ENCODE peak calls at places on chromosomes 4 and X, in seven cellular contexts. Z is breast epithelium, X is esophagus muscularis mucosa, O is tibial nerve, B is IMR-90, A is A549, S is heart left ventricle. Q is an unnamed sample. For H3K4me1, the result is how much of the 10 kb centered on the place peaks cover.

GRCh38 chrX:132833373-132833772 is 125.1 kb downstream of the HS6ST2 start:
- DNase-seq in Z (no peak), X (no peak), O (no peak), B (no peak), A (no peak), S (no peak), Q (no peak)

GRCh38 chr4:99945718-99946345 is 586 bp downstream of the DNAJB14 start:
- DNase-seq in Z (no peak), X (no peak), O (no peak), B (peak), A (no peak), S (no peak), Q (no peak)

GRCh38 chr4:38310446-38311043 is 350.3 kb downstream of the PTTG2 start:
- DNase-seq in Z (no peak), X (no peak), O (no peak), B (no peak), A (no peak), S (no peak), Q (no peak)

GRCh38 chr4:113810906-113811305 is 49.4 kb upstream of the CAMK2D start:
- DNase-seq in Z (no peak), X (no peak), O (no peak), B (peak), A (no peak), S (no peak), Q (no peak)

GRCh38 chr4:15544196-15544730 is 74.6 kb downstream of the CC2D2A start:
- DNase-seq in Z (no peak), X (no peak), O (no peak), B (no peak), A (no peak), S (no peak), Q (no peak)

GRCh38 chr4:169630069-169630468 is 9.7 kb downstream of the CLCN3 start:
- DNase-seq in Z (no peak), X (no peak), O (no peak), B (no peak), A (no peak), S (no peak), Q (no peak)

GRCh38 chrX:79556750-79557149 is 189.6 kb upstream of the ITM2A start:
- DNase-seq in Z (no peak), X (no peak), O (no peak), B (no peak), A (no peak), S (no peak), Q (no peak)

GRCh38 chr4:91924625-91925024 is 379.1 kb upstream of the GRID2 start:
- DNase-seq in Z (no peak), X (no peak), O (no peak), B (no peak), A (no peak), S (no peak), Q (peak)

GRCh38 chr4:5708171-5708828 is at the start of gene EVC2:
- DNase-seq in Z (peak), X (no peak), O (peak), B (peak), A (peak), S (peak), Q (no peak)

GRCh38 chr4:95209942-95210341 is 338.8 kb downstream of the UNC5C start:
- DNase-seq in Z (no peak), X (peak), O (no peak), B (no peak), A (no peak), S (no peak), Q (no peak)

GRCh38 chr4:3523628-3524221 is 8.5 kb downstream of the LRPAP1 start:
- DNase-seq in Z (no peak), X (no peak), O (no peak), B (no peak), A (no peak), S (peak), Q (peak)

GRCh38 chr4:20520901-20521300 is 179.4 kb upstream of the PACRGL start:
- DNase-seq in Z (no peak), X (no peak), O (no peak), B (peak), A (no peak), S (no peak), Q (no peak)

GRCh38 chr4:52853351-52853750 is 8.8 kb upstream of the RASL11B start:
- DNase-seq in Z (no peak), X (no peak), O (no peak), B (peak), A (no peak), S (no peak), Q (no peak)

GRCh38 chrX:115560978-115561604 is at the start of gene PLS3:
- DNase-seq in Z (peak), X (no peak), O (peak), B (peak), A (peak), S (peak), Q (peak)

DNA sequence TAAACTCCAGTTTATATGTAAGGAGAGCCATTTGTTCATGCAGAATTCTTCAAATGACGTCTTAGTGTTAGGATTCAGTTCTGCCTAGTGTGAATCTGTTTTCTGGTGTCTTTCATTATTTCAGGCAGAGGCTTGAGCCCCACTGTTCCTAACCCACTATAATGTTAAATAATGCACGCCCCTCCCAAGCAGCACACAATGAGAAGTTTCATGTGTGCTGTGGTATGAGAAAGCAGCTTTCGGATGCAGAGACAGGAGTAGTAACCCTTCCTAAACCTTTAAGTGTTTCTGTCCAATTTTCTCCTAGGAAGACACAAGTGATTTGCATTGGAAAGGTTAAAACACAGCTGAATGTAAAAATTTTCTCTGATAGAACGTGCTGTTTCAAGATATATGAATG is 54.5 kb downstream of the TRIM2 start:
- DNase-seq in Z (no peak), X (no peak), O (no peak), B (no peak), A (no peak), S (no peak), Q (no peak)
- H3K4me1 ChIP-seq in Z (under half), X (under half), O (under half), B (under half), A (under half), S (under half), Q (under half)

GRCh38 chr4:164956766-164957643 is 20.5 kb downstream of the TRIM61 start:
- DNase-seq in Z (peak), X (no peak), O (peak), B (peak), A (peak), S (peak), Q (peak)
- TF ChIP-seq POLR2A in Z (no peak), X (no peak), O (no peak), B (no peak), A (peak), S (no peak), Q (no peak)

DNA sequence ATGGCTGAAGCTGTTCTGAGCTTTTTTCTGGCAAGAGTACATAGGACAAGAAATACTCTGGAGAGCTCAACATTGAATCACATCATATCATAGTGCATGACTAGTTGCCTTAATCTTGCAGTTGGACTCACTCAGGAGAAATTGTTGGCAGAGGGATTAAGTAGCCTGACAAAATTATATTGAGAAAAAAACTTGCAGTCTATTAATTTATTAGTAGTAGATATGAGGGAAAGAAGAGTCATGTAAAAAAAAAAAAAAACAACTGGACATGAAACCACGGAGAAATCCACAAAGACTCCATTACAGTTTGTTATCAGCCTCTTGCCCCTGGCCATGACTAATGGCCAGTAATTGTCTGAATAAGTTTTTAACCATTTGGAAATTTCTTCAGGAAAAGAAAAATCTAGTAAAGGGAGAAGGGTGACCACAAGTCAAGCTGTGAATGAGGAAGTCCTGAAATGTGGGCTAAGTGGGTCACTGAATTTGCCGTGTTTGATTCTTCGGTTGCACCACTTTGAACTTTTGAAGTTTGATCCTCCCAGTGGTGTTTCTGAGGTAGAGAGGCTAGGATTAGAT is 45.6 kb downstream of the FHL1 start:
- DNase-seq in Z (no peak), X (no peak), O (no peak), B (peak), A (no peak), S (no peak), Q (no peak)
- H3K4me1 ChIP-seq in Z (under half), X (half or more), O (under half), B (under half), A (under half), S (under half), Q (under half)

GRCh38 chrX:100643943-100644587 is at the start of gene SRPX2:
- DNase-seq in Z (peak), X (no peak), O (peak), B (peak), A (peak), S (peak), Q (no peak)
- TF ChIP-seq POLR2A in Z (no peak), X (no peak), O (peak), B (peak), A (no peak), S (no peak), Q (no peak)

Q was measured in spleen.